ENCODE peak calls at places on chromosomes 4 and X, in eight cellular contexts. C is cardiac fibroblast; O is AG09319; B is PC-9; Y is A549; M is CD4-positive, alpha-beta T cell; J is neural crest cell; F is coronary artery. K is an unnamed sample.

GRCh38 chrX:50067435-50068292 is 133.1 kb downstream of the AKAP4 start:
- DNase-seq in C (peak; percentile 34), O (no peak), B (no peak), Y (peak; percentile 5), M (no peak), J (peak; percentile 22), F (no peak), K (no peak)

GRCh38 chr4:22897520-22898108 is 204.9 kb downstream of the GBA3 start:
- DNase-seq in C (peak; percentile 33), O (peak; percentile 0), B (peak; percentile 19), Y (peak; percentile 3), M (no peak), J (peak; percentile 42), F (no peak), K (peak; percentile 1)

GRCh38 chr4:123158576-123158975 is 236.2 kb upstream of the NUDT6 start:
- DNase-seq in C (no peak), O (no peak), B (no peak), Y (no peak), M (no peak), J (no peak), F (no peak), K (no peak)

GRCh38 chr4:6606465-6607235 is 31.7 kb downstream of the MAN2B2 start:
- DNase-seq in C (no peak), O (no peak), B (no peak), Y (no peak), M (no peak), J (no peak), F (no peak), K (no peak)

GRCh38 chr4:41600243-41600642 is 62.3 kb downstream of the LIMCH1 start:
- DNase-seq in C (peak; percentile 25), O (no peak), B (peak; percentile 27), Y (no peak), M (no peak), J (no peak), F (no peak), K (no peak)

GRCh38 chr4:124946696-124947095 is 234.2 kb upstream of the ANKRD50 start:
- DNase-seq in C (no peak), O (no peak), B (no peak), Y (no peak), M (no peak), J (no peak), F (no peak), K (no peak)

GRCh38 chr4:75598390-75598789 is 31.9 kb downstream of the CDKL2 start:
- DNase-seq in C (peak; percentile 44), O (no peak), B (no peak), Y (no peak), M (no peak), J (no peak), F (no peak), K (peak; percentile 58)

GRCh38 chrX:42976729-42977366 is 198.9 kb upstream of the PPP1R2C start:
- DNase-seq in C (no peak), O (no peak), B (peak; percentile 26), Y (no peak), M (no peak), J (no peak), F (no peak), K (no peak)

GRCh38 chr4:48762408-48762807 is 17.7 kb downstream of the FRYL start:
- DNase-seq in C (no peak), O (no peak), B (no peak), Y (no peak), M (no peak), J (no peak), F (no peak), K (no peak)

GRCh38 chrX:68299923-68300322 is 133.4 kb downstream of the OPHN1 start:
- DNase-seq in C (no peak), O (no peak), B (no peak), Y (no peak), M (no peak), J (no peak), F (no peak), K (no peak)

GRCh38 chr4:47913328-47913727 is 1.1 kb downstream of the NFXL1 start:
- DNase-seq in C (peak; percentile 21), O (no peak), B (no peak), Y (no peak), M (no peak), J (no peak), F (no peak), K (peak; percentile 33)

GRCh38 chr4:185881427-185881826 is 69.4 kb upstream of the SORBS2 start:
- DNase-seq in C (peak; percentile 52), O (no peak), B (no peak), Y (no peak), M (no peak), J (no peak), F (no peak), K (no peak)

GRCh38 chrX:95058815-95059214 is 1384.8 kb downstream of the FAM133A start:
- DNase-seq in C (peak; percentile 64), O (peak; percentile 28), B (no peak), Y (no peak), M (no peak), J (no peak), F (no peak), K (peak; percentile 83)

GRCh38 chrX:73214366-73215094 is at the start of gene NAP1L2:
- DNase-seq in C (peak; percentile 1), O (no peak), B (no peak), Y (peak; percentile 22), M (peak; percentile 39), J (peak; percentile 25), F (peak; percentile 72), K (peak; percentile 19)

GRCh38 chr4:98481167-98481566 is 177.2 kb downstream of the TSPAN5 start:
- DNase-seq in C (no peak), O (no peak), B (no peak), Y (no peak), M (no peak), J (no peak), F (no peak), K (no peak)

GRCh38 chr4:111689214-111689613 is 456.0 kb upstream of the FAM241A start:
- DNase-seq in C (peak; percentile 53), O (peak; percentile 30), B (peak; percentile 4), Y (no peak), M (no peak), J (no peak), F (no peak), K (peak; percentile 49)

GRCh38 chr4:78954048-78954666 is 14.9 kb upstream of the PAQR3 start:
- DNase-seq in C (no peak), O (no peak), B (peak; percentile 2), Y (no peak), M (no peak), J (peak; percentile 22), F (no peak), K (no peak)

GRCh38 chrX:27598312-27598711 is 8.2 kb downstream of the DCAF8L2 start:
- DNase-seq in C (peak; percentile 87), O (no peak), B (no peak), Y (no peak), M (no peak), J (no peak), F (no peak), K (no peak)

GRCh38 chr4:148986951-148987350 is 544.7 kb upstream of the NR3C2 start:
- DNase-seq in C (no peak), O (no peak), B (peak; percentile 41), Y (no peak), M (no peak), J (no peak), F (no peak), K (no peak)

GRCh38 chrX:82757614-82758013 is 750.5 kb upstream of the POU3F4 start:
- DNase-seq in C (peak; percentile 1), O (no peak), B (no peak), Y (no peak), M (no peak), J (no peak), F (no peak), K (no peak)

GRCh38 chrX:20527458-20528099 is 260.9 kb upstream of the RPS6KA3 start:
- DNase-seq in C (peak; percentile 39), O (no peak), B (no peak), Y (peak; percentile 31), M (no peak), J (no peak), F (no peak), K (no peak)

DNA sequence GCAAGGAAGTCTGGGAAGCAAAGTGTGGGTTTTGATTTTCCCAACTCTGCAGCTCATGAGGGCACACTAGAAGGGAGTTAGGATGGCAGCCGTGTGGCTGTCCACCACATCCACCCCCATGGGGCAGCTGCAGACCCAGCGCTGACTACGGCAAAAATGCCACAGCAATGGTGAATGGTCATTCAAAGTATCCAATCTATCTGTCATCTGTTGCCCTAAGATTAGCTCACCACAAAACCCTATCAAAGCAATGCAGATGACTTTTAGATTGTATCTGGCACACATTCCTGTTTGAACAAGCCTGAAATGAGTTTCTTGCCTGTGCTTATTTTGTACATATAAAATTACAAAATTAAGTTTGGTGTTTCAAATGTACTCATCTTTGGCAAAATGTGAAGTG is 29.7 kb upstream of the HPSE start:
- DNase-seq in C (no peak), O (no peak), B (no peak), Y (no peak), M (no peak), J (no peak), F (no peak), K (peak; percentile 13)
- TF ChIP-seq CTCF in C (no peak), O (no peak), B (no peak), Y (no peak), M (no peak), J (no peak), F (no peak), K (no peak)

GRCh38 chr4:11954093-11954492 is 525.4 kb upstream of the HS3ST1 start:
- DNase-seq in C (peak; percentile 84), O (no peak), B (no peak), Y (peak; percentile 0), M (no peak), J (no peak), F (no peak), K (no peak)
- TF ChIP-seq CTCF in C (peak; percentile 53), O (no peak), B (peak; percentile 64), Y (no peak), M (no peak), J (peak; percentile 66), F (no peak), K (peak; percentile 20)

GRCh38 chrX:11944486-11944885 is 186.4 kb downstream of the MSL3 start:
- DNase-seq in C (peak; percentile 75), O (no peak), B (no peak), Y (peak; percentile 11), M (no peak), J (peak; percentile 44), F (no peak), K (peak; percentile 52)
- TF ChIP-seq CTCF in C (peak; percentile 80), O (peak; percentile 51), B (no peak), Y (peak; percentile 10), M (no peak), J (peak; percentile 59), F (no peak), K (peak; percentile 75)

DNA sequence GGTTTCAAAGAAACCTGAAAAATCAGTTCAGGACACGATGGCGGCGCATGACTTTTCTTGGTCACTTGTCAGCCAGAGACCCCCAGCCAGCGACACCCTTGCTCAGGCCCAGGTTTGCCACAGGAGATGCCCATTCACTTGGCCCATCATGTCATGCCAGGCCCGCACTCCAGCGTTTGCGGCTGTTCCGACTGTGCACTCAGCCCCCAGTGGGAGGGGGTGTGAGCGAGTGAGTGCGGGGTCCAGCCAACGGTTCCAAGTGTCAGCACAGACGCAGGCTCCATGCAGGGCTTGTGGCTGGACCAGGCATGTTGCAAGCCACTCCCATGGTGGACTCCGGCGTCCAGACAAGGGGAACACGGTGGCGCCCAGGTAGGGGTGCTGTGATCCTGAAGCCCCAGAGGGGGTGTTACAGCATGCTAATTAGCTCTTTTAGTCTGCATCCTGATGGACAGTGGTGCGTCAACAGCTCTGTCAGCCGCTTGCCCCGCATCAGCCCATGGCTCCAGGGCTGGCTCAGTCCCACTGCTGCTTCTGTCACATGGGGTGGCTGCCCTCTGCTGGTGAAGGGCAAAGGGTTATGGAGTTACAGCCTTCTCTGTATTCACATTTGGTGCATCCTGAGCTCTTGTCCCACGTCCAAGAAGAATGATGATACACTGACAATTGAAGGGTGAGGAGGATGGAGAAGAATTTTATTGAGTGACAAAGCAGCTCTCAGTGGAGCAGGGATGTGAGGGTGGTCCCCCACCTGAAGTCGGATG is 3.7 kb upstream of the MAEA start:
- DNase-seq in C (peak; percentile 10), O (no peak), B (no peak), Y (no peak), M (peak; percentile 32), J (no peak), F (no peak), K (peak; percentile 10)
- TF ChIP-seq CTCF in C (no peak), O (peak; percentile 24), B (peak; percentile 29), Y (no peak), M (no peak), J (no peak), F (no peak), K (peak; percentile 64)

K was measured in HFFc6.